ENCODE peak calls at places on chromosome 4, in seven cellular contexts. D, F, K, G, J, L and H are unnamed samples.

GRCh38 chr4:7817877-7818675 is 121.6 kb downstream of the AFAP1 start:
- DNase-seq in F (no peak), L (no peak), K (no peak), D (peak), G (no peak), J (no peak), H (no peak)

GRCh38 chr4:73740353-73740778 is at the start of gene CXCL8:
- DNase-seq in G (peak), L (no peak), F (peak), K (peak), D (peak), J (peak), H (no peak)

GRCh38 chr4:86442881-86443280 is 83.0 kb upstream of the MAPK10 start:
- DNase-seq in K (no peak), D (no peak), L (no peak), F (no peak), G (no peak), J (no peak), H (no peak)

GRCh38 chr4:2836391-2836859 is 7.2 kb upstream of the ADD1 start:
- DNase-seq in K (no peak), G (no peak), J (peak), F (no peak), L (no peak), D (no peak), H (no peak)

GRCh38 chr4:77852892-77853495 is 9.6 kb upstream of the MRPL1 start:
- DNase-seq in F (no peak), K (no peak), L (peak), J (no peak), D (no peak), G (no peak), H (no peak)

GRCh38 chr4:99848576-99848975 is 31.9 kb downstream of the DAPP1 start:
- DNase-seq in G (no peak), J (no peak), K (no peak), D (no peak), F (no peak), L (peak), H (no peak)

GRCh38 chr4:185738038-185738552 is 73.9 kb downstream of the SORBS2 start:
- DNase-seq in L (no peak), K (peak), J (no peak), G (no peak), D (no peak), F (no peak), H (no peak)

GRCh38 chr4:76028242-76028859 is 5.1 kb upstream of the CXCL10 start:
- DNase-seq in L (no peak), G (no peak), K (peak), J (no peak), D (peak), F (no peak), H (no peak)

GRCh38 chr4:76377922-76378321 is 43.0 kb downstream of the CCDC158 start:
- DNase-seq in F (no peak), G (no peak), L (peak), D (no peak), J (peak), K (peak), H (no peak)

GRCh38 chr4:150518559-150518958 is 63.4 kb upstream of the MAB21L2 start:
- DNase-seq in F (no peak), J (no peak), D (no peak), L (no peak), G (no peak), K (peak), H (no peak)

GRCh38 chr4:5037553-5038551 is 13.4 kb upstream of the STK32B start:
- DNase-seq in J (no peak), F (peak), K (peak), G (no peak), L (no peak), D (no peak), H (no peak)

GRCh38 chr4:55661398-55662056 is 25.4 kb upstream of the NMU start:
- DNase-seq in F (no peak), L (no peak), G (no peak), J (no peak), D (no peak), K (no peak), H (no peak)

GRCh38 chr4:8547108-8547911 is 32.9 kb upstream of the GPR78 start:
- DNase-seq in G (no peak), D (no peak), L (no peak), F (peak), J (no peak), K (peak), H (no peak)

GRCh38 chr4:102344520-102344954 is 745 bp downstream of the SLC39A8 start:
- DNase-seq in F (no peak), L (peak), D (peak), J (peak), K (peak), G (peak), H (no peak)

GRCh38 chr4:92121099-92121498 is 182.7 kb upstream of the GRID2 start:
- DNase-seq in K (no peak), J (no peak), G (no peak), D (no peak), L (no peak), F (no peak), H (no peak)

GRCh38 chr4:85024671-85025070 is 58.2 kb upstream of the WDFY3 start:
- DNase-seq in L (no peak), D (no peak), F (no peak), G (no peak), J (no peak), K (no peak), H (no peak)

GRCh38 chr4:112938461-112939058 is 110.9 kb upstream of the ANK2 start:
- DNase-seq in K (peak), L (no peak), F (no peak), G (no peak), D (peak), J (no peak), H (peak)

GRCh38 chr4:79476196-79476595 is 68.2 kb upstream of the GK2 start:
- DNase-seq in G (no peak), D (no peak), J (no peak), K (no peak), L (no peak), F (no peak), H (no peak)

GRCh38 chr4:13268713-13269112 is 215.4 kb downstream of the RAB28 start:
- DNase-seq in L (no peak), F (no peak), G (no peak), D (no peak), J (no peak), K (no peak), H (no peak)

GRCh38 chr4:122508083-122508482 is 51.6 kb upstream of the IL2 start:
- DNase-seq in J (no peak), K (no peak), G (no peak), L (no peak), D (no peak), F (no peak), H (no peak)

GRCh38 chr4:2353222-2354107 is 65.0 kb downstream of the ZFYVE28 start:
- DNase-seq in G (no peak), L (no peak), F (no peak), J (peak), K (no peak), D (no peak), H (no peak)

GRCh38 chr4:27684501-27685077 is 823.9 kb downstream of the STIM2 start:
- DNase-seq in G (peak), K (peak), F (peak), L (peak), J (peak), D (peak), H (peak)

GRCh38 chr4:118898221-118898620 is 9.6 kb downstream of the SYNPO2 start:
- DNase-seq in F (no peak), D (no peak), K (no peak), L (no peak), J (no peak), G (no peak), H (no peak)

GRCh38 chr4:31086771-31087330 is 366.7 kb downstream of the PCDH7 start:
- DNase-seq in F (no peak), J (no peak), K (no peak), D (no peak), G (no peak), L (no peak), H (no peak)

GRCh38 chr4:180852743-180853142 is 1390.5 kb upstream of the TENM3 start:
- DNase-seq in F (no peak), K (no peak), G (no peak), J (no peak), L (no peak), D (no peak), H (no peak)

GRCh38 chr4:92186239-92186638 is 117.5 kb upstream of the GRID2 start:
- DNase-seq in G (no peak), D (no peak), J (no peak), F (no peak), K (no peak), L (no peak), H (no peak)

GRCh38 chr4:72858328-72858727 is 211.2 kb downstream of the COX18 start:
- DNase-seq in J (no peak), F (no peak), G (no peak), L (no peak), D (no peak), K (peak), H (no peak)

GRCh38 chr4:120053916-120054315 is 12.7 kb downstream of the MAD2L1 start:
- DNase-seq in F (no peak), J (no peak), D (no peak), G (no peak), K (no peak), L (no peak), H (no peak)

GRCh38 chr4:111678908-111679307 is 466.3 kb upstream of the FAM241A start:
- DNase-seq in F (no peak), L (no peak), J (no peak), D (no peak), K (peak), G (no peak), H (no peak)

GRCh38 chr4:78710536-78710935 is 65.6 kb upstream of the BMP2K start:
- DNase-seq in K (no peak), L (no peak), D (no peak), G (no peak), J (no peak), F (peak), H (no peak)

GRCh38 chr4:75655562-75655961 is 17.6 kb downstream of the G3BP2 start:
- DNase-seq in J (no peak), G (no peak), K (no peak), D (no peak), F (no peak), L (no peak), H (no peak)

GRCh38 chr4:19496752-19497151 is 755.0 kb upstream of the SLIT2 start:
- DNase-seq in L (no peak), K (peak), G (no peak), F (no peak), J (no peak), D (no peak), H (no peak)

GRCh38 chr4:110629214-110629754 is 6.4 kb upstream of the PITX2 start:
- DNase-seq in F (no peak), G (no peak), D (no peak), J (no peak), L (no peak), K (no peak), H (no peak)

GRCh38 chr4:84238247-84239090 is 260.6 kb downstream of the NKX6-1 start:
- DNase-seq in F (no peak), K (peak), G (peak), L (no peak), D (no peak), J (no peak), H (no peak)